ENCODE peak calls at places on chromosome 17, in seven cellular contexts. One of them, this sample, is unnamed. For H3K9me3, the result is how much of the 10 kb centered on the place peaks cover.

GRCh38 chr17:34122529-34122928 is 132.6 kb upstream of the CCL2 start:
- DNase-seq in fibroblast of lung: no peak
- DNase-seq in left lung: no peak
- DNase-seq in GM23248: no peak
- DNase-seq in Peyer's patch: no peak
- DNase-seq in AG04450: no peak
- DNase-seq in mesenchymal stem cell: no peak
- DNase-seq in this sample: no peak

GRCh38 chr17:66654341-66654740 is 180.6 kb upstream of the CACNG5 start:
- DNase-seq in fibroblast of lung: peak
- DNase-seq in left lung: no peak
- DNase-seq in GM23248: peak
- DNase-seq in Peyer's patch: no peak
- DNase-seq in AG04450: peak
- DNase-seq in mesenchymal stem cell: peak
- DNase-seq in this sample: no peak

GRCh38 chr17:28141783-28142182 is 99.3 kb downstream of the NLK start:
- DNase-seq in fibroblast of lung: no peak
- DNase-seq in left lung: no peak
- DNase-seq in GM23248: no peak
- DNase-seq in Peyer's patch: no peak
- DNase-seq in AG04450: no peak
- DNase-seq in mesenchymal stem cell: no peak
- DNase-seq in this sample: no peak

GRCh38 chr17:40615295-40615988 is 32.2 kb downstream of the SMARCE1 start:
- DNase-seq in fibroblast of lung: peak
- DNase-seq in left lung: no peak
- DNase-seq in GM23248: peak
- DNase-seq in Peyer's patch: peak
- DNase-seq in AG04450: no peak
- DNase-seq in mesenchymal stem cell: peak
- DNase-seq in this sample: peak

GRCh38 chr17:79948918-79949645 is 86.6 kb downstream of the TBC1D16 start:
- DNase-seq in fibroblast of lung: no peak
- DNase-seq in left lung: no peak
- DNase-seq in GM23248: no peak
- DNase-seq in Peyer's patch: no peak
- DNase-seq in AG04450: no peak
- DNase-seq in mesenchymal stem cell: no peak
- DNase-seq in this sample: no peak

GRCh38 chr17:7888184-7888920 is at the start of gene CHD3:
- DNase-seq in fibroblast of lung: no peak
- DNase-seq in left lung: no peak
- DNase-seq in GM23248: peak
- DNase-seq in Peyer's patch: peak
- DNase-seq in AG04450: no peak
- DNase-seq in mesenchymal stem cell: peak
- DNase-seq in this sample: no peak

GRCh38 chr17:30321314-30321713 is 12.5 kb downstream of the TMIGD1 start:
- DNase-seq in fibroblast of lung: no peak
- DNase-seq in left lung: no peak
- DNase-seq in GM23248: no peak
- DNase-seq in Peyer's patch: no peak
- DNase-seq in AG04450: no peak
- DNase-seq in mesenchymal stem cell: no peak
- DNase-seq in this sample: no peak

GRCh38 chr17:76704799-76705198 is 6.0 kb downstream of the MXRA7 start:
- DNase-seq in fibroblast of lung: no peak
- DNase-seq in left lung: no peak
- DNase-seq in GM23248: no peak
- DNase-seq in Peyer's patch: no peak
- DNase-seq in AG04450: no peak
- DNase-seq in mesenchymal stem cell: no peak
- DNase-seq in this sample: no peak

GRCh38 chr17:31364012-31364411 is 27.5 kb upstream of the RAB11FIP4 start:
- DNase-seq in fibroblast of lung: no peak
- DNase-seq in left lung: no peak
- DNase-seq in GM23248: no peak
- DNase-seq in Peyer's patch: no peak
- DNase-seq in AG04450: no peak
- DNase-seq in mesenchymal stem cell: no peak
- DNase-seq in this sample: no peak

GRCh38 chr17:63304704-63305261 is 141.3 kb downstream of the CYB561 start:
- DNase-seq in fibroblast of lung: no peak
- DNase-seq in left lung: peak
- DNase-seq in GM23248: no peak
- DNase-seq in Peyer's patch: no peak
- DNase-seq in AG04450: no peak
- DNase-seq in mesenchymal stem cell: no peak
- DNase-seq in this sample: no peak
- H3K9me3 ChIP-seq in fibroblast of lung: under half
- H3K9me3 ChIP-seq in left lung: under half
- H3K9me3 ChIP-seq in GM23248: under half
- H3K9me3 ChIP-seq in Peyer's patch: under half
- H3K9me3 ChIP-seq in AG04450: under half
- H3K9me3 ChIP-seq in mesenchymal stem cell: under half
- H3K9me3 ChIP-seq in this sample: under half

GRCh38 chr17:22303096-22303495 is 610.8 kb downstream of the KCNJ18 start:
- DNase-seq in fibroblast of lung: no peak
- DNase-seq in left lung: no peak
- DNase-seq in GM23248: no peak
- DNase-seq in Peyer's patch: no peak
- DNase-seq in AG04450: no peak
- DNase-seq in mesenchymal stem cell: no peak
- DNase-seq in this sample: no peak

GRCh38 chr17:22300731-22301352 is 608.5 kb downstream of the KCNJ18 start:
- DNase-seq in fibroblast of lung: no peak
- DNase-seq in left lung: no peak
- DNase-seq in GM23248: no peak
- DNase-seq in Peyer's patch: no peak
- DNase-seq in AG04450: no peak
- DNase-seq in mesenchymal stem cell: no peak
- DNase-seq in this sample: no peak

GRCh38 chr17:22303865-22304264 is 611.5 kb downstream of the KCNJ18 start:
- DNase-seq in fibroblast of lung: no peak
- DNase-seq in left lung: no peak
- DNase-seq in GM23248: no peak
- DNase-seq in Peyer's patch: no peak
- DNase-seq in AG04450: no peak
- DNase-seq in mesenchymal stem cell: no peak
- DNase-seq in this sample: no peak

GRCh38 chr17:22300177-22300576 is 607.9 kb downstream of the KCNJ18 start:
- DNase-seq in fibroblast of lung: no peak
- DNase-seq in left lung: no peak
- DNase-seq in GM23248: no peak
- DNase-seq in Peyer's patch: no peak
- DNase-seq in AG04450: no peak
- DNase-seq in mesenchymal stem cell: no peak
- DNase-seq in this sample: no peak

GRCh38 chr17:22301353-22301745 is 609.0 kb downstream of the KCNJ18 start:
- DNase-seq in fibroblast of lung: no peak
- DNase-seq in left lung: no peak
- DNase-seq in GM23248: no peak
- DNase-seq in Peyer's patch: no peak
- DNase-seq in AG04450: no peak
- DNase-seq in mesenchymal stem cell: no peak
- DNase-seq in this sample: no peak
- H3K9me3 ChIP-seq in fibroblast of lung: under half
- H3K9me3 ChIP-seq in left lung: half or more
- H3K9me3 ChIP-seq in GM23248: under half
- H3K9me3 ChIP-seq in Peyer's patch: under half
- H3K9me3 ChIP-seq in AG04450: half or more
- H3K9me3 ChIP-seq in mesenchymal stem cell: under half
- H3K9me3 ChIP-seq in this sample: under half

GRCh38 chr17:22506861-22507260 is 814.5 kb downstream of the KCNJ18 start:
- DNase-seq in fibroblast of lung: no peak
- DNase-seq in left lung: no peak
- DNase-seq in GM23248: no peak
- DNase-seq in Peyer's patch: no peak
- DNase-seq in AG04450: no peak
- DNase-seq in mesenchymal stem cell: no peak
- DNase-seq in this sample: no peak

GRCh38 chr17:22506231-22506630 is 813.9 kb downstream of the KCNJ18 start:
- DNase-seq in fibroblast of lung: no peak
- DNase-seq in left lung: no peak
- DNase-seq in GM23248: no peak
- DNase-seq in Peyer's patch: no peak
- DNase-seq in AG04450: no peak
- DNase-seq in mesenchymal stem cell: no peak
- DNase-seq in this sample: no peak

GRCh38 chr17:22505660-22506059 is 813.3 kb downstream of the KCNJ18 start:
- DNase-seq in fibroblast of lung: no peak
- DNase-seq in left lung: no peak
- DNase-seq in GM23248: no peak
- DNase-seq in Peyer's patch: no peak
- DNase-seq in AG04450: no peak
- DNase-seq in mesenchymal stem cell: no peak
- DNase-seq in this sample: no peak

GRCh38 chr17:22510504-22510903 is 818.2 kb downstream of the KCNJ18 start:
- DNase-seq in fibroblast of lung: no peak
- DNase-seq in left lung: no peak
- DNase-seq in GM23248: no peak
- DNase-seq in Peyer's patch: no peak
- DNase-seq in AG04450: no peak
- DNase-seq in mesenchymal stem cell: no peak
- DNase-seq in this sample: no peak

DNA sequence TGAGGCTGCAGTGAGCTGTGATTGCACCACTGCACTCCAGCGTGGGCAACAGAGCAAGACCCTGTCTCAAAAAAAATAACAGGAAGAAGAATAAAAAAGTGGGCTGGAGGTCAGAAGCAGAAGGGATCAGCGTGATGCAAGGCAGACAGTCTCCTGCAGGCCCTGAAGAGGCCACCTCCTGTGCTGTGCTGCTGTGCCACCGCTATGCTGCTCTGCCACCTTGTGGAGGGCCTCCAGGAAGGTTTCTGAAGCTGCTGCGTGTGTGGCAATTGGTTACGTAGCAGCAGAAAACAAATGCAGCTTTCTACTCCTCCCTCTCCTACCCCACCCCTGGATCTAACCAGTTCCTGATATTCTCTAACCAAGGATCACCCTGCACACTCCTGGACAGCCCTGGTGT is 815.5 kb downstream of the KCNJ18 start:
- DNase-seq in fibroblast of lung: no peak
- DNase-seq in left lung: no peak
- DNase-seq in GM23248: no peak
- DNase-seq in Peyer's patch: no peak
- DNase-seq in AG04450: no peak
- DNase-seq in mesenchymal stem cell: no peak
- DNase-seq in this sample: no peak
- H3K9me3 ChIP-seq in fibroblast of lung: under half
- H3K9me3 ChIP-seq in left lung: under half
- H3K9me3 ChIP-seq in GM23248: under half
- H3K9me3 ChIP-seq in Peyer's patch: under half
- H3K9me3 ChIP-seq in AG04450: half or more
- H3K9me3 ChIP-seq in mesenchymal stem cell: under half
- H3K9me3 ChIP-seq in this sample: under half

GRCh38 chr17:22272363-22273146 is 580.2 kb downstream of the KCNJ18 start:
- DNase-seq in fibroblast of lung: no peak
- DNase-seq in left lung: no peak
- DNase-seq in GM23248: no peak
- DNase-seq in Peyer's patch: no peak
- DNase-seq in AG04450: no peak
- DNase-seq in mesenchymal stem cell: no peak
- DNase-seq in this sample: no peak
- H3K9me3 ChIP-seq in fibroblast of lung: under half
- H3K9me3 ChIP-seq in left lung: under half
- H3K9me3 ChIP-seq in GM23248: under half
- H3K9me3 ChIP-seq in Peyer's patch: under half
- H3K9me3 ChIP-seq in AG04450: half or more
- H3K9me3 ChIP-seq in mesenchymal stem cell: under half
- H3K9me3 ChIP-seq in this sample: under half

DNA sequence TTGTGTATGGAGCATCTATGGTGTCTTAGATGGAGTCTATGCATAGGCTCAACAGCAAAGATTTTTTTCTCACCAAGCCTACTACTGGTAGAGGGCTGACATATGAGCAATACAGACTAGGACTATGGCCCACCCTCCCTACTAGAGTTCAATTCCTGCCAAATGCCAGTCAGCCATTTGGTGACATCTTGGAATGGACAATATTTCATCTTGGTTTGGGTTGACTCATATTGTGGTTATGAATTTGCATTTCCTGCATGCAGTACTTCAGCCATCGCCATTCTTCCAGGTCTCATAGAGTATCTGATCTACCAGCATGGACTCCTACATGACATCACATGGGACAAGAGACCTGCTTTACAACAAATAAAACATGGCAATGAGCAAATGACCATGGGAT is 778.1 kb upstream of the SOX9 start:
- DNase-seq in fibroblast of lung: peak
- DNase-seq in left lung: no peak
- DNase-seq in GM23248: no peak
- DNase-seq in Peyer's patch: no peak
- DNase-seq in AG04450: no peak
- DNase-seq in mesenchymal stem cell: no peak
- DNase-seq in this sample: no peak
- H3K9me3 ChIP-seq in fibroblast of lung: under half
- H3K9me3 ChIP-seq in left lung: under half
- H3K9me3 ChIP-seq in GM23248: under half
- H3K9me3 ChIP-seq in Peyer's patch: under half
- H3K9me3 ChIP-seq in AG04450: under half
- H3K9me3 ChIP-seq in mesenchymal stem cell: under half
- H3K9me3 ChIP-seq in this sample: under half

GRCh38 chr17:54172096-54172495 is 349.4 kb downstream of the KIF2B start:
- DNase-seq in fibroblast of lung: no peak
- DNase-seq in left lung: no peak
- DNase-seq in GM23248: no peak
- DNase-seq in Peyer's patch: no peak
- DNase-seq in AG04450: no peak
- DNase-seq in mesenchymal stem cell: no peak
- DNase-seq in this sample: no peak

GRCh38 chr17:54180919-54181318 is 358.2 kb downstream of the KIF2B start:
- DNase-seq in fibroblast of lung: no peak
- DNase-seq in left lung: no peak
- DNase-seq in GM23248: no peak
- DNase-seq in Peyer's patch: no peak
- DNase-seq in AG04450: no peak
- DNase-seq in mesenchymal stem cell: no peak
- DNase-seq in this sample: no peak

GRCh38 chr17:54172654-54173316 is 350.1 kb downstream of the KIF2B start:
- DNase-seq in fibroblast of lung: no peak
- DNase-seq in left lung: no peak
- DNase-seq in GM23248: peak
- DNase-seq in Peyer's patch: no peak
- DNase-seq in AG04450: no peak
- DNase-seq in mesenchymal stem cell: peak
- DNase-seq in this sample: peak

DNA sequence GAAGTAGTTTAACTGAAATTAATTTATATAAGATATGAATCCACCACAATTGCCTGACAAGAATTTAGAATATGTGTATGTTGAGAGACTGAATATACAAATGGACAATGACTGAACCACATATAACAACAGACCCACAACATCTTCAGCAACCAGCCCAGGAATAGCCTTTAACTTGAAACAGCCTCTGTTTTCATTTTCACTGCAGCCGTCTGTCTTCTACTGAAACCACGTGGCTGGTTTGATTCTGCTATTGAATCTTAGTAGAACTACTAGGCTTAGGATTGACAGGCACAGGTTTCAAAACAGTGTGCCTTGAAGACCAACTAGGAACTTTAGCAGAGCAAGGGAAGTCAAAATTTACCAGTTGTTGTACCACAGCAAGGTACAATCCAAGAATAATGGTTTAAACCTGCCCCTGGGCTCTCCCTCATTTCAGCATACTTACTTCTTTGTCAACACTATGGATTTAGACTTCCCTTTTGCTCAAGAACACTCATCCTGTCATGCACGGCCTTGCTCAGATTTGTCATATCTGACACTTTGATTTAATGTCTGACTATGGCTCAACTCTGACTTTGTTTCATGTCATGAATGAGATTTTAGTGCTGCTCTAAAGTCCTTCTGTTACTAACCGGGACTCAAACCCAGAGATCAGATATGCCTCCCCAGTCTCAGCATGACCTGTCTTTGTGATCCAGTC is 355.0 kb downstream of the KIF2B start:
- DNase-seq in fibroblast of lung: no peak
- DNase-seq in left lung: no peak
- DNase-seq in GM23248: no peak
- DNase-seq in Peyer's patch: no peak
- DNase-seq in AG04450: no peak
- DNase-seq in mesenchymal stem cell: no peak
- DNase-seq in this sample: no peak
- H3K9me3 ChIP-seq in fibroblast of lung: under half
- H3K9me3 ChIP-seq in left lung: under half
- H3K9me3 ChIP-seq in GM23248: under half
- H3K9me3 ChIP-seq in Peyer's patch: under half
- H3K9me3 ChIP-seq in AG04450: under half
- H3K9me3 ChIP-seq in mesenchymal stem cell: under half
- H3K9me3 ChIP-seq in this sample: under half

This sample was measured in MG63.